ENCODE peak calls at places on chromosome 2, in seven cellular contexts. L is heart left ventricle; A is tibial artery; G is CD4-positive, alpha-beta memory T cell; M is uterus; W is psoas muscle; P is PC-3. E is an unnamed sample. For H3K4me1 and H3K9me3, the result is how much of the 10 kb centered on the place peaks cover.

GRCh38 chr2:60337142-60337497 is 216.3 kb downstream of the BCL11A start:
- DNase-seq in W (no peak), M (no peak), G (no peak), P (peak), L (peak), A (no peak), E (no peak)

GRCh38 chr2:191347881-191348280 is 102.7 kb downstream of the MYO1B start:
- DNase-seq in M (no peak), A (no peak), P (peak), G (no peak), W (no peak), L (no peak), E (no peak)

GRCh38 chr2:99861376-99861760 is 281.0 kb downstream of the AFF3 start:
- DNase-seq in M (no peak), G (no peak), A (no peak), W (no peak), P (no peak), L (no peak), E (no peak)

GRCh38 chr2:3780477-3781402 is 77.4 kb downstream of the DCDC2C start:
- DNase-seq in M (no peak), W (peak), A (no peak), L (peak), G (peak), P (peak), E (no peak)

GRCh38 chr2:189254268-189254883 is 74.8 kb upstream of the COL5A2 start:
- DNase-seq in M (peak), A (peak), P (peak), G (no peak), W (peak), L (peak), E (peak)

GRCh38 chr2:72104821-72105588 is 42.7 kb downstream of the CYP26B1 start:
- DNase-seq in G (no peak), L (no peak), P (no peak), M (no peak), A (peak), W (no peak), E (no peak)

GRCh38 chr2:135840601-135841000 is 3.6 kb upstream of the LCT start:
- DNase-seq in G (no peak), W (no peak), P (no peak), L (no peak), A (no peak), M (no peak), E (no peak)

GRCh38 chr2:158656492-158657190 is 138.5 kb upstream of the DAPL1 start:
- DNase-seq in W (no peak), P (no peak), L (no peak), M (no peak), A (no peak), G (no peak), E (no peak)

GRCh38 chr2:177332041-177332991 is 60.3 kb upstream of the AGPS start:
- DNase-seq in L (peak), P (peak), G (peak), W (no peak), M (peak), A (no peak), E (no peak)

GRCh38 chr2:157179706-157180105 is 77.8 kb upstream of the GALNT5 start:
- DNase-seq in W (no peak), P (no peak), L (no peak), A (no peak), G (no peak), M (no peak), E (no peak)

GRCh38 chr2:204313256-204313655 is 232.0 kb upstream of the PARD3B start:
- DNase-seq in A (no peak), W (no peak), G (no peak), L (no peak), P (no peak), M (no peak), E (no peak)

GRCh38 chr2:26571316-26571715 is 69.8 kb downstream of the CIB4 start:
- DNase-seq in P (no peak), A (peak), G (no peak), W (no peak), L (no peak), M (no peak), E (no peak)

GRCh38 chr2:185984670-185985069 is 246.1 kb downstream of the FSIP2 start:
- DNase-seq in P (no peak), A (no peak), M (no peak), L (no peak), W (no peak), G (no peak), E (no peak)

GRCh38 chr2:223815186-223815883 is 22.0 kb downstream of the AP1S3 start:
- DNase-seq in P (peak), G (no peak), W (no peak), L (no peak), M (no peak), A (no peak), E (no peak)

GRCh38 chr2:102063948-102064678 is 72.4 kb downstream of the IL1R2 start:
- DNase-seq in G (no peak), A (peak), L (peak), W (peak), M (peak), P (peak), E (peak)

GRCh38 chr2:129720761-129721160 is 258.7 kb upstream of the RAB6C start:
- DNase-seq in L (no peak), M (no peak), G (no peak), P (no peak), A (no peak), W (no peak), E (no peak)

GRCh38 chr2:16900405-16901025 is 234.9 kb upstream of the CYRIA start:
- DNase-seq in L (no peak), W (no peak), G (no peak), P (peak), M (no peak), A (no peak), E (no peak)

GRCh38 chr2:111652038-111652437 is 232.0 kb downstream of the ANAPC1 start:
- DNase-seq in A (no peak), P (no peak), L (no peak), M (no peak), G (no peak), W (no peak), E (no peak)

GRCh38 chr2:86794866-86795265 is 4.2 kb upstream of the CD8A start:
- DNase-seq in L (no peak), G (no peak), W (no peak), M (no peak), P (no peak), A (no peak), E (no peak)

GRCh38 chr2:236121546-236121945 is 46.6 kb downstream of the GBX2 start:
- DNase-seq in P (peak), G (no peak), A (no peak), L (no peak), M (no peak), W (no peak), E (no peak)

GRCh38 chr2:239498981-239499633 is 98.3 kb upstream of the HDAC4 start:
- DNase-seq in P (no peak), G (no peak), M (peak), L (peak), A (peak), W (peak), E (no peak)

GRCh38 chr2:105748564-105748963 is 3.9 kb downstream of the NCK2 start:
- DNase-seq in L (no peak), A (no peak), M (no peak), P (peak), W (no peak), G (no peak), E (no peak)

GRCh38 chr2:203022751-203023150 is 8.1 kb downstream of the NBEAL1 start:
- DNase-seq in G (no peak), A (no peak), M (no peak), W (no peak), P (no peak), L (no peak), E (no peak)

GRCh38 chr2:203018181-203018580 is 3.5 kb downstream of the NBEAL1 start:
- DNase-seq in P (no peak), M (no peak), G (no peak), W (no peak), L (no peak), A (no peak), E (no peak)

GRCh38 chr2:203016716-203017115 is 2.0 kb downstream of the NBEAL1 start:
- DNase-seq in M (no peak), W (no peak), A (no peak), L (no peak), P (peak), G (no peak), E (no peak)

GRCh38 chr2:203021986-203022385 is 7.3 kb downstream of the NBEAL1 start:
- DNase-seq in P (no peak), W (no peak), G (no peak), A (no peak), M (no peak), L (no peak), E (no peak)

GRCh38 chr2:203019142-203019541 is 4.5 kb downstream of the NBEAL1 start:
- DNase-seq in M (no peak), L (no peak), P (no peak), W (no peak), G (no peak), A (no peak), E (no peak)
- H3K27ac ChIP-seq in M (peak), L (peak), P (no peak), W (no peak), G (no peak), A (peak), E (peak)

GRCh38 chr2:45890094-45890646 is 238.7 kb downstream of the PRKCE start:
- DNase-seq in P (no peak), A (no peak), W (no peak), G (no peak), L (no peak), M (no peak), E (no peak)

GRCh38 chr2:45890819-45891218 is 239.3 kb downstream of the PRKCE start:
- DNase-seq in G (peak), P (no peak), M (no peak), W (no peak), A (no peak), L (no peak), E (no peak)

GRCh38 chr2:45889053-45889452 is 237.6 kb downstream of the PRKCE start:
- DNase-seq in M (no peak), P (no peak), A (no peak), L (peak), W (no peak), G (peak), E (no peak)

GRCh38 chr2:45888641-45889040 is 237.2 kb downstream of the PRKCE start:
- DNase-seq in P (no peak), A (no peak), W (no peak), L (no peak), G (no peak), M (no peak), E (no peak)

GRCh38 chr2:45889620-45890019 is 238.1 kb downstream of the PRKCE start:
- DNase-seq in L (no peak), P (no peak), A (no peak), W (no peak), G (no peak), M (no peak), E (no peak)
- H3K4me1 ChIP-seq in L (half or more), P (under half), A (under half), W (under half), G (under half), M (under half), E (under half)

GRCh38 chr2:229740279-229740678 is 25.9 kb upstream of the DNER start:
- DNase-seq in G (no peak), L (no peak), M (no peak), A (no peak), P (no peak), W (no peak), E (no peak)
- H3K9me3 ChIP-seq in G (under half), L (under half), M (under half), A (under half), P (under half), W (under half), E (under half)

DNA sequence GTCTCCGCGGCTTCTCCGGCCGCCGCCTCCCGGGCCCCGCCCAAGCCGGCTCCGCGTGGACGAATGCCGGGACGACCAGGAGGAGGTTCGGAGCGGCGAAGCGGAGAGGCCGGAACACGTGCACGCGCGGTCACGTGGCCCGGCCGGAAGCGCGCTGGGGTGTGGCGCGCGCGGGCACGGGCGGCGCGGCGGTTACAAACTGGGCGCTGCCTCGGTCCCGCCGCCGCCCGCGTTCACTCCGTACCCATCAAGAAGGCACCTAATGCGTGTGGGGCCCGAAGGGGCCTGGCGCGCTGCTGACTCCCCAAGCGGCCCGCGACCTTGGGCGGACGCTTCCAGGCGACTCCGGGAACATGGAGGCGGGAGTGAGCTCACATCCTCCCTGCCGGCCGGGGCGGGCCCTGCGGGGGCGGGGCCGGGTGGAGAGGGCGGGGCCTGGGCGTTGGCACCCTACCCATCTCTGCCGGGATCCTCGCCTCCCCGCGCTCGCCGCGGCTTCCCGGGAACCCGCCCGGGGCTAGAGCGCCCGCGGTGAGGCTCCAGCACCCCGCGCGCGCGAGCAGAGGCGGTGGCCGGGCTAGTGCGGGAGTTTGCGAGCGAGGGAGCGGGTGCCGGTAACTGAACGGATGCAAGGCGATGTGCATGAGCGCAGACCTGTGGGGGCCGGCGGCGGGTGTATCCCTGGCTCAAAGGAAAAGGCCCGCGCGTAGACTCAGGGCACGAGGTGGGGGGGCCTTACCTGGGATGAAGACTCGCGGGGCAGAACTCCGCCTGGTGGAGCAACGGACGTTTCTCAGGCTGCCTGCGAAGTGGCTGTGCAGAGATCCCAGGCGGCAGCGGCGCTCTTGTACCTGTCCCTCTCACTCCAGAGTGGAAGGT is at the start of gene TMEM185B:
- DNase-seq in L (peak), A (peak), G (peak), M (peak), W (peak), P (peak), E (peak)
- H3K27ac ChIP-seq in L (peak), A (peak), G (peak), M (peak), W (peak), P (peak), E (peak)

GRCh38 chr2:232696609-232697058 is 497 bp upstream of the GIGYF2 start:
- DNase-seq in G (no peak), M (no peak), L (no peak), P (no peak), W (no peak), A (no peak), E (no peak)
- H3K4me1 ChIP-seq in G (under half), M (under half), L (under half), P (under half), W (under half), A (under half), E (under half)

DNA sequence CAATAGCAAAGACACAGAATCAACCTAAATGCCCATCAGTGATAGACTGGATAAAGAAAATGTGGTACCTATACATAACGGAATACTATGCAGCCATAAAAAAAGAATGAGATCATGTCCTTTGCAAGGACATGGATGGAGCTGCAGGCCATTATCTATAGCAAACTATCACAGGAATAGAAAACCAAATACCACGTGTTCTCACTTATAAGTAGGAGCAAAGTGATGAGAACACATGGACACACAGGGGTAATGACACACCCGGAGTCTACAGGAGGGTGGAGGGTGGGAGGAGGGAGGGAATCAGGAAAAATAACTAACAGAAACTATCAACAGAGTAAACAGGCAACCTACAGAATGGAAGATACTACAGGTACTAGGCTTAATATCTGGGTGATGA is 46.6 kb upstream of the MAL start:
- DNase-seq in P (no peak), W (no peak), A (no peak), M (no peak), G (no peak), L (no peak), E (no peak)
- H3K9me3 ChIP-seq in P (under half), W (under half), A (under half), M (under half), G (under half), L (under half), E (under half)

GRCh38 chr2:200814276-200814815 is 2.6 kb downstream of the BZW1 start:
- DNase-seq in G (no peak), M (no peak), L (no peak), A (no peak), P (no peak), W (no peak), E (no peak)
- H3K27ac ChIP-seq in G (peak), M (no peak), L (no peak), A (no peak), P (peak), W (peak), E (no peak)

DNA sequence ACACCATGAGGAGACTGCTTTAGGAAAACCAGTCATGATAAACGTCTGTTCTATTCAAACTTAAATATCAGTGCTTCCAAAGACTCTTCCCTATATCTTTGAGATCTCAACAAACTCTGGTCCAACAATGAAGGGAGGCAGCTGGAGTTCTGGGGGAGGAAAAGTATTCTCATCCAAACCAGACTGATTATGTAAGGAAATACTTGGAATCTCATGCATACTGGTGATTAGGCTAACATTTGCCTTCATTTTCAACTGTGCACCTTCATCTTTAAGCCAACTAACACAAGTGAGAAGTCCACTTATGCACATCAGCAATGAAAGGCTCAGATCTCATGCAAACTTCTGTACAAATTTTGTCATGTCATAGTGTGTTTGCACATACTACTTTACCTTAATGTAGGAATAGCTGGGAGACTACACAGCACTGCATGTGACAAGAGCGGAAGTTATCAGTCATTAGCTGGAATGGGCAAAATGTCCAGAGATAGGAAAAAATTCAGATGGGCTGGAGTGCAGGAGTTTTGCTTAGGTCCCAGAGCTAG is 67.5 kb upstream of the STK17B start:
- DNase-seq in M (no peak), G (no peak), A (no peak), P (no peak), L (no peak), W (no peak), E (no peak)
- H3K4me1 ChIP-seq in M (under half), G (half or more), A (under half), P (under half), L (half or more), W (under half), E (under half)

E was measured in ascending aorta.